ENCODE peak calls at places on chromosomes 4 and X, in ten cellular contexts. X is tibial artery, Z is body of pancreas, B is HCT116, F is psoas muscle, M is astrocyte, L is thoracic aorta, V is HepG2, J is adipocyte, Q is right lobe of liver. T is an unnamed sample. For H3K4me1 and H3K9me3, the result is how much of the 10 kb centered on the place peaks cover.

GRCh38 chr4:113397114-113397701 is 347.8 kb downstream of the ANK2 start:
- DNase-seq in Z (no peak), J (peak), L (peak), Q (no peak), B (no peak), X (peak), V (no peak), M (peak), F (no peak), T (no peak)

GRCh38 chrX:107659768-107660167 is 31.5 kb downstream of the PRPS1 start:
- DNase-seq in V (peak), Q (no peak), L (no peak), M (no peak), F (no peak), B (no peak), X (no peak), J (peak), Z (peak), T (peak)

GRCh38 chr4:1035510-1035909 is 24.1 kb downstream of the FGFRL1 start:
- DNase-seq in Z (peak), M (no peak), L (no peak), X (no peak), V (peak), J (no peak), B (no peak), Q (no peak), F (no peak), T (peak)

GRCh38 chrX:57528670-57529255 is 63.0 kb upstream of the ZXDB start:
- DNase-seq in Q (no peak), V (peak), X (no peak), L (no peak), J (no peak), M (no peak), Z (peak), F (no peak), B (no peak), T (peak)

GRCh38 chrX:49270249-49270921 is 792 bp downstream of the PPP1R3F start:
- DNase-seq in F (no peak), M (no peak), V (no peak), Q (peak), J (no peak), X (no peak), L (no peak), B (no peak), Z (no peak), T (no peak)

GRCh38 chrX:48715876-48716502 is 19.5 kb downstream of the SUV39H1 start:
- DNase-seq in F (no peak), M (peak), J (no peak), Z (no peak), L (no peak), Q (no peak), B (no peak), V (no peak), X (no peak), T (no peak)

GRCh38 chr4:3686746-3687145 is 79.4 kb upstream of the ADRA2C start:
- DNase-seq in B (no peak), M (no peak), L (no peak), F (no peak), Z (no peak), Q (no peak), J (peak), X (peak), V (no peak), T (no peak)

GRCh38 chr4:149531861-149532260 is 283.8 kb downstream of the IQCM start:
- DNase-seq in Q (no peak), M (peak), L (no peak), B (no peak), X (no peak), V (no peak), J (peak), Z (no peak), F (peak), T (peak)

GRCh38 chr4:85113706-85114105 is 147.2 kb upstream of the WDFY3 start:
- DNase-seq in L (no peak), B (no peak), F (no peak), V (no peak), X (no peak), M (peak), Q (no peak), J (no peak), Z (no peak), T (peak)

GRCh38 chrX:20265726-20266681 is 705 bp downstream of the RPS6KA3 start:
- DNase-seq in Z (peak), X (peak), B (no peak), M (no peak), Q (peak), J (peak), V (no peak), L (no peak), F (peak), T (peak)

GRCh38 chr4:25865586-25865985 is 2.8 kb upstream of the SEL1L3 start:
- DNase-seq in B (peak), Z (peak), J (no peak), L (no peak), Q (no peak), F (no peak), M (peak), X (no peak), V (no peak), T (no peak)

GRCh38 chr4:104719539-104720230 is 225.0 kb upstream of the CXXC4 start:
- DNase-seq in B (no peak), Z (no peak), J (no peak), L (no peak), V (no peak), M (no peak), X (no peak), Q (no peak), F (no peak), T (no peak)

GRCh38 chrX:39721570-39722279 is 376.0 kb downstream of the BCOR start:
- DNase-seq in Z (peak), J (peak), B (no peak), F (no peak), M (peak), Q (no peak), X (peak), V (no peak), L (no peak), T (no peak)

GRCh38 chr4:113646456-113646809 is 115.1 kb downstream of the CAMK2D start:
- DNase-seq in X (no peak), Z (no peak), Q (no peak), F (peak), V (no peak), J (no peak), L (no peak), M (peak), B (peak), T (peak)

DNA sequence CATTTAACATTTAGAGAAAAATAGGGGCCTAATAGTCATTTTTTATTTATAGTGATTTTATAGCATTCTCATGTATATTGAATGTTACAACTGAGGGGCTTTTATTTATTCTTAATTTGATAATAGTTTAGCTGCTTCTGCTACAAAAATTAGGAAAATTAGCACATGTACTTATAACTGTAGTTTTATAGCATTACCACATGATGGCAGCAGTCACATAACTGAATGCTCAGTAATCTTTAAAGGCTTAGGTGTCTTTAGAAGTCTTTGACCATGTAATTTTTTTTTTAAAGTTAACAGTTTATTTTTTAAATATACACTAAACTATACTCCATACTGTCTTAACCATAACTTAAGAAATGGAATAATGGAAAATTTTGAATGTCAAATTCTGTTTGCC is 136.6 kb downstream of the STAG2 start:
- DNase-seq in Z (no peak), M (peak), X (no peak), J (peak), F (no peak), Q (no peak), L (no peak), V (peak), B (no peak), T (peak)
- H3K4me1 ChIP-seq in Z (under half), M (under half), X (under half), J (under half), F (under half), Q (under half), L (under half), V (under half), B (under half), T (under half)

GRCh38 chrX:145910017-145910416 is 92.4 kb downstream of the SLITRK2 start:
- DNase-seq in M (no peak), Z (no peak), B (no peak), J (no peak), X (no peak), V (no peak), Q (no peak), L (no peak), F (no peak), T (no peak)
- H3K9me3 ChIP-seq in M (under half), Z (under half), B (under half), J (under half), X (under half), V (half or more), Q (under half), L (under half), F (under half), T (under half)

GRCh38 chr4:77591532-77591931 is 14.1 kb upstream of the CXCL13 start:
- DNase-seq in B (no peak), M (no peak), F (no peak), X (no peak), Q (peak), J (no peak), V (no peak), Z (no peak), L (no peak), T (no peak)

GRCh38 chr4:77595361-77595973 is 10.2 kb upstream of the CXCL13 start:
- DNase-seq in Z (no peak), M (no peak), Q (no peak), J (no peak), B (no peak), X (no peak), F (no peak), L (no peak), V (no peak), T (no peak)

GRCh38 chr4:77593993-77594392 is 11.6 kb upstream of the CXCL13 start:
- DNase-seq in F (no peak), Z (no peak), B (no peak), V (no peak), X (no peak), M (no peak), L (no peak), J (peak), Q (no peak), T (no peak)

DNA sequence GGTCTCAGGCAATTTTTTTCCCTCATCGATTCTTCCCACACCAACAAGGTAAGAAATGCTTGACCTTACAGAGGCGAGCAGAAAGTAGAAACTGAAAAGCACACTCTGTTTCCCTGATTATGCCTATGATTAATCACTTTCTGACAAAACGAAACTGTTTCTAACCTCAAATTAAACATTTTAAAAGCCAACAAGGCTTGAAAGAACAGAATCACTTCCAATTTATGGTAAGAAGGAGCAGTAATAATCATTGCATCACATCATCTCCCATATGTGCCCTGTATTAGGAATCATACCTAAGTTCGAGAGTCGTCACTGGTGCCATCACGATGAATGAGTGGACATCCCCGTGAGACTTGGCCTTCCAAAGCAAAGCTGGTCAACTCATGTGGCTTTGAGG is 12.5 kb upstream of the CXCL13 start:
- DNase-seq in Z (no peak), F (no peak), X (no peak), J (no peak), B (no peak), M (peak), Q (no peak), L (no peak), V (no peak), T (no peak)
- H3K4me3 ChIP-seq in Z (no peak), F (no peak), X (no peak), J (no peak), B (no peak), M (no peak), Q (no peak), L (no peak), V (no peak), T (no peak)

DNA sequence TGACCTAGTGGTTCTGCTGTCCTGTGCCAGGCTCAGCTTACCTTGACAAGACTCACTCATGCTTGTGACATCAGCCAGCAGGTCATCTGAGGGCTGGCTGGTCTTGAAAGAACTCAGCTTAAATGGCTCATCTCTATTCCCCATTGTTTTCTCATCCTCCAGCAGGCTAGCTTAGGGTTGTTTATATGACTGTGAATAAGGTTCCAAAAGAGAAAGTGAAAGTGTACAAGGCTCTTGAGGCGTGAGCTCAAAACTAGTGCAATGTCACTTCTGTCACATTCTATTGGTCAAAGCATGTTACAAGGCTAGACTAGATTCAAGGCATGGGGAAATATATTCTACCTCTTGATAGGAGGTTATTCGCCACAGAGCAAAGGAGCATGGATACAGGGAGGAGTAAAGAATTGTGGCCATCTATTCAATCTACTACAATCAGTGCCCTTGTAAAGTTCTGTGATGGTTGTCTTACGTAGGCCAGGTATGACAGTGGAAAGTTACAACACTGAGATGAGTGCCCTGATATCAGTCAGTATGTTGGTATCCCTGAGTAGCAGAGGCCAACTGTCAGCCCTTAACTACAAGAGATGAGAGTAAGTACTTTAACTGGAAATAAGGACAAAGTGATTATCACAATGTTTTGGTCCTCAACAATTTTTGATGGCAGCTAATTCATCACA is 19.8 kb upstream of the TMLHE start:
- DNase-seq in J (peak), B (no peak), X (no peak), Q (no peak), F (no peak), V (no peak), Z (no peak), L (no peak), M (no peak), T (no peak)
- H3K4me1 ChIP-seq in J (under half), B (under half), X (under half), Q (under half), F (under half), V (under half), Z (under half), L (under half), M (under half), T (under half)

GRCh38 chr4:29861307-29861706 is 858.9 kb upstream of the PCDH7 start:
- DNase-seq in Q (no peak), Z (no peak), V (no peak), F (no peak), L (no peak), X (no peak), B (peak), M (no peak), J (no peak), T (peak)
- H3K9me3 ChIP-seq in Q (under half), Z (under half), V (half or more), F (under half), L (under half), X (under half), B (under half), M (under half), J (under half), T (under half)

DNA sequence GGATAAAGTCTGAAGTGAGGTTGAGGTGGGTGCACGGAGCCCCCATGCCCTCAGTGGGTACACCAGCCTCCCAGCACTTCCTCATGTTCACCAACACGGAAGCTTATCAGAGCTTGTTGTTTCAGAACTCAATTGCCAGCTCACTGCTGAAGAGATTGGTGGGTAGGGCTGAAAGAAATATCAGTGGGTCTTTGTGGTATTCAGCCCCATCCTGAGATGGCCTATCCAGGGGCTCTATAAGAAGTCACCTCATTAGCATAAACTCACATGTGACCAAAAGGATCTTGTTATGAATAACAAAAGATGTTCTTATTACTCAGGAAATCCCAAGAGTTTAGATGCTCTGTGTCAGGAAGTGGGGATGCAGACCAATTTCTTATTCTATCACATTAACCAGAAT is 177.3 kb downstream of the ARHGAP10 start:
- DNase-seq in X (no peak), M (no peak), Z (no peak), V (no peak), B (no peak), L (no peak), Q (no peak), J (no peak), F (no peak), T (no peak)
- H3K4me3 ChIP-seq in X (no peak), M (no peak), Z (no peak), V (no peak), B (no peak), L (no peak), Q (no peak), J (no peak), F (no peak), T (no peak)